ENCODE peak calls at places on chromosomes 7 and 10, in five cellular contexts. I, J, N, W and X are unnamed samples.

GRCh38 chr7:75951506-75951905 is 36.6 kb downstream of the POR start:
- DNase-seq in J (peak), I (no peak), W (no peak), N (no peak), X (no peak)

GRCh38 chr7:76108540-76109233 is 60.8 kb downstream of the MDH2 start:
- DNase-seq in I (no peak), J (peak), N (no peak), W (no peak), X (peak)

GRCh38 chr10:17062009-17062408 is 67.6 kb downstream of the CUBN start:
- DNase-seq in W (no peak), I (no peak), J (peak), N (no peak), X (no peak)

GRCh38 chr10:126895214-126895781 is 9.9 kb upstream of the DOCK1 start:
- DNase-seq in N (no peak), J (no peak), W (no peak), I (no peak), X (no peak)

GRCh38 chr7:107686816-107687387 is 26.3 kb downstream of the SLC26A4 start:
- DNase-seq in J (no peak), N (no peak), W (no peak), I (no peak), X (no peak)

GRCh38 chr7:105131033-105131656 is 117.1 kb downstream of the KMT2E start:
- DNase-seq in N (no peak), J (no peak), W (peak), I (no peak), X (no peak)

GRCh38 chr10:8790390-8790789 is 735.9 kb downstream of the GATA3 start:
- DNase-seq in J (no peak), I (no peak), W (no peak), N (no peak), X (no peak)

GRCh38 chr7:44223362-44224114 is 22.8 kb downstream of the YKT6 start:
- DNase-seq in N (no peak), J (no peak), I (peak), W (no peak), X (peak)

GRCh38 chr7:141654551-141654950 is 47.4 kb downstream of the DENND11 start:
- DNase-seq in J (peak), N (peak), W (peak), I (peak), X (peak)

GRCh38 chr10:18777258-18777657 is 118.0 kb downstream of the ARL5B start:
- DNase-seq in N (no peak), I (no peak), J (no peak), W (no peak), X (no peak)

GRCh38 chr10:48594799-48595198 is 10.1 kb downstream of the ARHGAP22 start:
- DNase-seq in J (no peak), I (no peak), N (no peak), W (no peak), X (peak)

GRCh38 chr10:69645751-69646687 is 16.0 kb downstream of the FAM241B start:
- DNase-seq in J (no peak), I (no peak), N (peak), W (no peak), X (peak)

GRCh38 chr10:116183733-116184447 is 89.1 kb downstream of the GFRA1 start:
- DNase-seq in W (no peak), J (peak), I (no peak), N (no peak), X (no peak)

GRCh38 chr10:37474645-37475044 is 349.2 kb downstream of the ANKRD30A start:
- DNase-seq in W (no peak), J (no peak), N (no peak), I (no peak), X (no peak)

GRCh38 chr10:103564799-103565365 is 71.4 kb downstream of the NEURL1 start:
- DNase-seq in N (no peak), J (no peak), W (peak), I (no peak), X (no peak)

GRCh38 chr10:126997801-126998590 is 92.8 kb downstream of the DOCK1 start:
- DNase-seq in J (no peak), W (no peak), I (no peak), N (no peak), X (no peak)

GRCh38 chr10:36469585-36469984 is 655.8 kb upstream of the ANKRD30A start:
- DNase-seq in I (no peak), N (no peak), J (peak), W (no peak), X (no peak)

GRCh38 chr7:76359111-76359986 is 558 bp upstream of the YWHAG start:
- DNase-seq in J (peak), W (peak), I (peak), N (peak), X (peak)

GRCh38 chr10:48556065-48556464 is 48.8 kb downstream of the ARHGAP22 start:
- DNase-seq in I (no peak), W (no peak), J (no peak), N (no peak), X (no peak)

GRCh38 chr10:60441515-60441914 is 51.8 kb upstream of the ANK3 start:
- DNase-seq in J (no peak), I (no peak), W (peak), N (no peak), X (peak)

GRCh38 chr7:155992538-155992937 is 180.3 kb upstream of the SHH start:
- DNase-seq in I (no peak), J (no peak), W (no peak), N (no peak), X (no peak)

GRCh38 chr10:71159892-71160291 is 52.5 kb upstream of the UNC5B start:
- DNase-seq in N (no peak), I (no peak), J (no peak), W (no peak), X (no peak)

GRCh38 chr7:25675789-25676474 is 447.6 kb upstream of the NPVF start:
- DNase-seq in W (no peak), J (no peak), N (no peak), I (peak), X (peak)

GRCh38 chr10:70887804-70888800 is at the start of gene PCBD1:
- DNase-seq in W (peak), J (peak), I (peak), N (peak), X (peak)

GRCh38 chr10:132231656-132232552 is 45.2 kb downstream of the DPYSL4 start:
- DNase-seq in N (no peak), I (peak), W (no peak), J (no peak), X (peak)

GRCh38 chr7:158413962-158414961 is 173.4 kb downstream of the PTPRN2 start:
- DNase-seq in J (no peak), N (peak), W (no peak), I (no peak), X (peak)

GRCh38 chr7:28957064-28957821 is 887 bp downstream of the TRIL start:
- DNase-seq in W (no peak), I (peak), N (peak), J (no peak), X (peak)

GRCh38 chr7:13731643-13732042 is 257.8 kb downstream of the ETV1 start:
- DNase-seq in J (peak), W (no peak), N (no peak), I (no peak), X (no peak)

GRCh38 chr10:118166951-118167350 is 120.2 kb upstream of the RAB11FIP2 start:
- DNase-seq in W (no peak), N (no peak), J (no peak), I (no peak), X (no peak)

GRCh38 chr7:28572321-28573058 is 160.2 kb downstream of the CREB5 start:
- DNase-seq in J (no peak), W (no peak), N (no peak), I (peak), X (peak)

GRCh38 chr7:123846217-123846891 is 1.4 kb downstream of the HYAL4 start:
- DNase-seq in W (peak), N (no peak), I (no peak), J (peak), X (no peak)

GRCh38 chr7:106313456-106313891 is 28.7 kb upstream of the NAMPT start:
- DNase-seq in N (no peak), W (no peak), J (peak), I (no peak), X (no peak)

GRCh38 chr7:134368851-134369533 is 52.3 kb upstream of the SLC35B4 start:
- DNase-seq in I (no peak), W (no peak), N (peak), J (peak), X (no peak)

GRCh38 chr7:80231719-80232118 is 97.1 kb downstream of the GNAI1 start:
- DNase-seq in N (no peak), W (no peak), J (peak), I (no peak), X (no peak)

GRCh38 chr10:8600192-8600591 is 545.7 kb downstream of the GATA3 start:
- DNase-seq in J (peak), W (no peak), N (no peak), I (no peak), X (no peak)

GRCh38 chr10:36670616-36671402 is 454.6 kb upstream of the ANKRD30A start:
- DNase-seq in I (no peak), J (peak), N (no peak), W (no peak), X (no peak)